ENCODE peak calls at places on chromosome 20, in six cellular contexts. One of them, this sample, is unnamed.

GRCh38 chr20:37920270-37920669 is 17.3 kb downstream of the VSTM2L start:
- DNase-seq in HFF-Myc: no peak
- DNase-seq in cardiac fibroblast: no peak
- DNase-seq in CD4-positive, CD25-positive, alpha-beta regulatory T cell: no peak
- DNase-seq in CD8-positive, alpha-beta T cell: no peak
- DNase-seq in ovary: no peak
- DNase-seq in this sample: no peak

GRCh38 chr20:58231678-58232077 is 3.2 kb upstream of the ANKRD60 start:
- DNase-seq in ovary: no peak
- DNase-seq in CD8-positive, alpha-beta T cell: no peak
- DNase-seq in HFF-Myc: no peak
- DNase-seq in CD4-positive, CD25-positive, alpha-beta regulatory T cell: peak; percentile 16
- DNase-seq in cardiac fibroblast: peak; percentile 44
- DNase-seq in this sample: no peak

GRCh38 chr20:53227523-53227922 is 255.4 kb downstream of the TSHZ2 start:
- DNase-seq in CD8-positive, alpha-beta T cell: no peak
- DNase-seq in cardiac fibroblast: no peak
- DNase-seq in ovary: no peak
- DNase-seq in HFF-Myc: no peak
- DNase-seq in CD4-positive, CD25-positive, alpha-beta regulatory T cell: no peak
- DNase-seq in this sample: no peak

GRCh38 chr20:43459022-43459942 is 1.6 kb downstream of the SRSF6 start:
- DNase-seq in HFF-Myc: no peak
- DNase-seq in ovary: peak; percentile 55
- DNase-seq in CD4-positive, CD25-positive, alpha-beta regulatory T cell: no peak
- DNase-seq in cardiac fibroblast: peak; percentile 38
- DNase-seq in CD8-positive, alpha-beta T cell: no peak
- DNase-seq in this sample: no peak

GRCh38 chr20:7926767-7927166 is 13.5 kb downstream of the HAO1 start:
- DNase-seq in HFF-Myc: peak; percentile 26
- DNase-seq in ovary: no peak
- DNase-seq in CD8-positive, alpha-beta T cell: no peak
- DNase-seq in cardiac fibroblast: peak; percentile 71
- DNase-seq in CD4-positive, CD25-positive, alpha-beta regulatory T cell: no peak
- DNase-seq in this sample: peak; percentile 4

GRCh38 chr20:7754102-7754501 is 186.2 kb downstream of the HAO1 start:
- DNase-seq in cardiac fibroblast: no peak
- DNase-seq in CD8-positive, alpha-beta T cell: no peak
- DNase-seq in CD4-positive, CD25-positive, alpha-beta regulatory T cell: no peak
- DNase-seq in HFF-Myc: no peak
- DNase-seq in ovary: no peak
- DNase-seq in this sample: no peak

GRCh38 chr20:32139947-32140346 is 30.4 kb downstream of the TM9SF4 start:
- DNase-seq in CD4-positive, CD25-positive, alpha-beta regulatory T cell: no peak
- DNase-seq in cardiac fibroblast: no peak
- DNase-seq in CD8-positive, alpha-beta T cell: no peak
- DNase-seq in HFF-Myc: no peak
- DNase-seq in ovary: no peak
- DNase-seq in this sample: no peak

GRCh38 chr20:44111712-44112335 is 75.2 kb downstream of the JPH2 start:
- DNase-seq in CD8-positive, alpha-beta T cell: no peak
- DNase-seq in CD4-positive, CD25-positive, alpha-beta regulatory T cell: no peak
- DNase-seq in HFF-Myc: no peak
- DNase-seq in cardiac fibroblast: peak; percentile 53
- DNase-seq in ovary: no peak
- DNase-seq in this sample: no peak

GRCh38 chr20:53656653-53657288 is 63.1 kb upstream of the ZNF217 start:
- DNase-seq in CD4-positive, CD25-positive, alpha-beta regulatory T cell: no peak
- DNase-seq in CD8-positive, alpha-beta T cell: no peak
- DNase-seq in ovary: no peak
- DNase-seq in HFF-Myc: no peak
- DNase-seq in cardiac fibroblast: peak; percentile 71
- DNase-seq in this sample: peak; percentile 65

GRCh38 chr20:35602851-35603495 is 12.7 kb upstream of the SPAG4 start:
- DNase-seq in CD4-positive, CD25-positive, alpha-beta regulatory T cell: no peak
- DNase-seq in cardiac fibroblast: no peak
- DNase-seq in CD8-positive, alpha-beta T cell: no peak
- DNase-seq in HFF-Myc: no peak
- DNase-seq in ovary: no peak
- DNase-seq in this sample: no peak

GRCh38 chr20:33119725-33120720 is 40.6 kb downstream of the BPIFB4 start:
- DNase-seq in CD8-positive, alpha-beta T cell: no peak
- DNase-seq in cardiac fibroblast: no peak
- DNase-seq in CD4-positive, CD25-positive, alpha-beta regulatory T cell: no peak
- DNase-seq in HFF-Myc: no peak
- DNase-seq in ovary: no peak
- DNase-seq in this sample: no peak

GRCh38 chr20:53177687-53178086 is 205.5 kb downstream of the TSHZ2 start:
- DNase-seq in cardiac fibroblast: no peak
- DNase-seq in HFF-Myc: no peak
- DNase-seq in CD4-positive, CD25-positive, alpha-beta regulatory T cell: no peak
- DNase-seq in ovary: no peak
- DNase-seq in CD8-positive, alpha-beta T cell: no peak
- DNase-seq in this sample: no peak

GRCh38 chr20:40925829-40926228 is 102.8 kb upstream of the TOP1 start:
- DNase-seq in ovary: no peak
- DNase-seq in CD4-positive, CD25-positive, alpha-beta regulatory T cell: no peak
- DNase-seq in cardiac fibroblast: no peak
- DNase-seq in CD8-positive, alpha-beta T cell: no peak
- DNase-seq in HFF-Myc: no peak
- DNase-seq in this sample: no peak

GRCh38 chr20:47821481-47822100 is 36.3 kb upstream of the SULF2 start:
- DNase-seq in cardiac fibroblast: no peak
- DNase-seq in CD4-positive, CD25-positive, alpha-beta regulatory T cell: no peak
- DNase-seq in HFF-Myc: no peak
- DNase-seq in ovary: no peak
- DNase-seq in CD8-positive, alpha-beta T cell: no peak
- DNase-seq in this sample: no peak

GRCh38 chr20:40897177-40897700 is 131.4 kb upstream of the TOP1 start:
- DNase-seq in CD8-positive, alpha-beta T cell: no peak
- DNase-seq in cardiac fibroblast: peak; percentile 26
- DNase-seq in CD4-positive, CD25-positive, alpha-beta regulatory T cell: no peak
- DNase-seq in ovary: no peak
- DNase-seq in HFF-Myc: peak; percentile 61
- DNase-seq in this sample: peak; percentile 35

GRCh38 chr20:54559890-54560289 is 84.5 kb downstream of the DOK5 start:
- DNase-seq in CD8-positive, alpha-beta T cell: no peak
- DNase-seq in ovary: no peak
- DNase-seq in CD4-positive, CD25-positive, alpha-beta regulatory T cell: no peak
- DNase-seq in cardiac fibroblast: no peak
- DNase-seq in HFF-Myc: no peak
- DNase-seq in this sample: no peak

GRCh38 chr20:24787071-24787470 is 162.0 kb upstream of the CST7 start:
- DNase-seq in ovary: no peak
- DNase-seq in HFF-Myc: no peak
- DNase-seq in CD4-positive, CD25-positive, alpha-beta regulatory T cell: no peak
- DNase-seq in CD8-positive, alpha-beta T cell: no peak
- DNase-seq in cardiac fibroblast: no peak
- DNase-seq in this sample: no peak

GRCh38 chr20:24651171-24651972 is 181.9 kb downstream of the SYNDIG1 start:
- DNase-seq in CD4-positive, CD25-positive, alpha-beta regulatory T cell: no peak
- DNase-seq in CD8-positive, alpha-beta T cell: no peak
- DNase-seq in ovary: no peak
- DNase-seq in HFF-Myc: no peak
- DNase-seq in cardiac fibroblast: peak; percentile 60
- DNase-seq in this sample: peak; percentile 91

GRCh38 chr20:37295001-37295400 is 5.5 kb downstream of the MANBAL start:
- DNase-seq in ovary: no peak
- DNase-seq in CD4-positive, CD25-positive, alpha-beta regulatory T cell: no peak
- DNase-seq in cardiac fibroblast: peak; percentile 86
- DNase-seq in HFF-Myc: peak; percentile 98
- DNase-seq in CD8-positive, alpha-beta T cell: no peak
- DNase-seq in this sample: peak; percentile 95

GRCh38 chr20:2693286-2693995 is 861 bp downstream of the EBF4 start:
- DNase-seq in CD4-positive, CD25-positive, alpha-beta regulatory T cell: peak; percentile 39
- DNase-seq in HFF-Myc: no peak
- DNase-seq in ovary: peak; percentile 75
- DNase-seq in cardiac fibroblast: no peak
- DNase-seq in CD8-positive, alpha-beta T cell: peak; percentile 29
- DNase-seq in this sample: no peak

GRCh38 chr20:5145365-5146301 is 18.8 kb downstream of the CDS2 start:
- DNase-seq in ovary: no peak
- DNase-seq in HFF-Myc: no peak
- DNase-seq in cardiac fibroblast: peak; percentile 35
- DNase-seq in CD4-positive, CD25-positive, alpha-beta regulatory T cell: no peak
- DNase-seq in CD8-positive, alpha-beta T cell: no peak
- DNase-seq in this sample: no peak

DNA sequence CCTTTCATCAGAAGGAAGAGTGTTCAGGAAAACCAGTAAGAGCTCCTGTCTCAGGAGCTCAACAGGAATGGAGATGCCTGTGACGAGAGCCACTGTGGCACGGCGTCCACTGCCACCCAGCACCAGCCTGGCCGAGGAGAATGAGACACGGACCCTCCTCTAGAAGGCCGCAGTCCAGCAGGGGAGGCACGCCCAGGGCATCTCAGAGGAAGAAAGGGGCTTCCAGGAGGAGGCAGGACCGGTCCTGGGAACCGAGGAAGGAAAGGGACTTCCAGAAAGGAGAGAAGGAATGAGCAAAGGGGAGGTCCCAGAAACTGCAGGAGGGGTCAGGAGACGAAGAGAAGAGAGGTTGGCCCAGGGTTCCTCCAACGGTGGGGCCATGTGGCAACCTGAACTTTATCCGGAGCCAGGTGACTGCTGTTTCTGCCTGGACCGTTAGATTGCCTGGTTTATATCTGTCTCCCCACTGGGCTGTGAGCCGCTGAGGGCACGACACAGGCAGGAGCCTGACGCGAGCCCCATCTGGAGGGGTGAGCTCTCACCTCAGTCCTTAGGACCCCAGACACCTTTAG is 26.8 kb downstream of the BFSP1 start:
- DNase-seq in CD4-positive, CD25-positive, alpha-beta regulatory T cell: no peak
- DNase-seq in cardiac fibroblast: no peak
- DNase-seq in HFF-Myc: no peak
- DNase-seq in ovary: peak; percentile 42
- DNase-seq in CD8-positive, alpha-beta T cell: no peak
- DNase-seq in this sample: no peak
- H3K4me3 ChIP-seq in CD4-positive, CD25-positive, alpha-beta regulatory T cell: peak overlapping the region; percentile 79
- H3K4me3 ChIP-seq in cardiac fibroblast: peak overlapping the region; percentile 19
- H3K4me3 ChIP-seq in HFF-Myc: no peak overlapping the region
- H3K4me3 ChIP-seq in ovary: peak overlapping the region; percentile 42
- H3K4me3 ChIP-seq in CD8-positive, alpha-beta T cell: no peak overlapping the region
- H3K4me3 ChIP-seq in this sample: peak overlapping the region; percentile 21

GRCh38 chr20:62553838-62554161 is 78.0 kb upstream of the GATA5 start:
- DNase-seq in cardiac fibroblast: no peak
- DNase-seq in CD8-positive, alpha-beta T cell: no peak
- DNase-seq in HFF-Myc: no peak
- DNase-seq in CD4-positive, CD25-positive, alpha-beta regulatory T cell: no peak
- DNase-seq in ovary: no peak
- DNase-seq in this sample: no peak
- H3K4me3 ChIP-seq in cardiac fibroblast: no peak overlapping the region
- H3K4me3 ChIP-seq in CD8-positive, alpha-beta T cell: no peak overlapping the region
- H3K4me3 ChIP-seq in HFF-Myc: no peak overlapping the region
- H3K4me3 ChIP-seq in CD4-positive, CD25-positive, alpha-beta regulatory T cell: no peak overlapping the region
- H3K4me3 ChIP-seq in ovary: no peak overlapping the region
- H3K4me3 ChIP-seq in this sample: no peak overlapping the region

GRCh38 chr20:50464725-50465650 is 45.2 kb upstream of the PTPN1 start:
- DNase-seq in CD8-positive, alpha-beta T cell: no peak
- DNase-seq in cardiac fibroblast: no peak
- DNase-seq in ovary: no peak
- DNase-seq in HFF-Myc: no peak
- DNase-seq in CD4-positive, CD25-positive, alpha-beta regulatory T cell: no peak
- DNase-seq in this sample: no peak

GRCh38 chr20:50460608-50461268 is 49.4 kb upstream of the PTPN1 start:
- DNase-seq in cardiac fibroblast: peak; percentile 88
- DNase-seq in CD8-positive, alpha-beta T cell: peak; percentile 69
- DNase-seq in CD4-positive, CD25-positive, alpha-beta regulatory T cell: peak; percentile 65
- DNase-seq in HFF-Myc: peak; percentile 64
- DNase-seq in ovary: peak; percentile 90
- DNase-seq in this sample: no peak

GRCh38 chr20:50467618-50468373 is 42.4 kb upstream of the PTPN1 start:
- DNase-seq in CD8-positive, alpha-beta T cell: no peak
- DNase-seq in HFF-Myc: no peak
- DNase-seq in cardiac fibroblast: peak; percentile 68
- DNase-seq in ovary: no peak
- DNase-seq in CD4-positive, CD25-positive, alpha-beta regulatory T cell: no peak
- DNase-seq in this sample: no peak

GRCh38 chr20:50462093-50462685 is 48.0 kb upstream of the PTPN1 start:
- DNase-seq in CD4-positive, CD25-positive, alpha-beta regulatory T cell: no peak
- DNase-seq in cardiac fibroblast: peak; percentile 60
- DNase-seq in CD8-positive, alpha-beta T cell: no peak
- DNase-seq in ovary: no peak
- DNase-seq in HFF-Myc: no peak
- DNase-seq in this sample: no peak

DNA sequence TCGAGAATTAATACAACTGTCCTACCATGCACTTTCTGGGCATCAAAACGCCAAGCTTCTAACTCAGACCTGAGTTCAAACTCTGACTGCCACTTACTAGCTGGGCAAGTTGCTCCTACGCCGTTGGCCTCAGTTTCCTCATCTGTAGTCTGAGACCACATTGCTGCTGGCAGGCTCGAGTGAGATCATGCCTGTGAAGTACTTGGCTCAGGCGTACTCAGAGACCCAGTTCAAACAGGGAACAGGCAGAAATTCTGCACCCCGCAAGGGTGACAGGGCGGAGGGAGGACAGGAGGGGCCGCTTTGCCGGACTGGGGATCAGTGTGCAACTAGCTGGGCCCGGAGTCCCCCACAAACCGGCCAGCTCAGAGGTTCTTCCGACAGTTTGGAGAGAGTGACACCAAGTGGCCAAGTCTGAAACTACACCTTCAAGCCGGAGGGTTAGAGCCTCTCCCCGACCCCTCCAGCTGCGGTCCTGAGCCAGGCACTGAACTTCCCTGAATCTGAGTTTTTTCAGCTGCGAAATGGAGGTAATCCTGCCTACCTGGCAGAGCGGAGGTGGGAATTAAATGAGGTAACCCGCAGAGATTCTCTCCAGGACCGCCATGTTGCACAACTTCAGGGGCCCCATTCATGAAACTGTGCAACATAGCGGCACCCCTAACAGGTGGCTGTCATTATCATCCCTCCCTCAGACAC is 46.0 kb upstream of the PTPN1 start:
- DNase-seq in ovary: peak; percentile 76
- DNase-seq in HFF-Myc: no peak
- DNase-seq in CD4-positive, CD25-positive, alpha-beta regulatory T cell: peak; percentile 50
- DNase-seq in cardiac fibroblast: peak; percentile 73
- DNase-seq in CD8-positive, alpha-beta T cell: peak; percentile 49
- DNase-seq in this sample: no peak
- H3K4me3 ChIP-seq in ovary: no peak overlapping the region
- H3K4me3 ChIP-seq in HFF-Myc: no peak overlapping the region
- H3K4me3 ChIP-seq in CD4-positive, CD25-positive, alpha-beta regulatory T cell: no peak overlapping the region
- H3K4me3 ChIP-seq in cardiac fibroblast: no peak overlapping the region
- H3K4me3 ChIP-seq in CD8-positive, alpha-beta T cell: no peak overlapping the region
- H3K4me3 ChIP-seq in this sample: no peak overlapping the region

GRCh38 chr20:63633732-63634131 is 6.8 kb upstream of the GMEB2 start:
- DNase-seq in cardiac fibroblast: no peak
- DNase-seq in CD8-positive, alpha-beta T cell: no peak
- DNase-seq in CD4-positive, CD25-positive, alpha-beta regulatory T cell: no peak
- DNase-seq in HFF-Myc: no peak
- DNase-seq in ovary: no peak
- DNase-seq in this sample: no peak

GRCh38 chr20:63636752-63637633 is 10.1 kb upstream of the GMEB2 start:
- DNase-seq in CD8-positive, alpha-beta T cell: no peak
- DNase-seq in HFF-Myc: no peak
- DNase-seq in CD4-positive, CD25-positive, alpha-beta regulatory T cell: no peak
- DNase-seq in ovary: no peak
- DNase-seq in cardiac fibroblast: no peak
- DNase-seq in this sample: no peak

GRCh38 chr20:63639093-63639860 is 12.4 kb upstream of the GMEB2 start:
- DNase-seq in HFF-Myc: no peak
- DNase-seq in CD8-positive, alpha-beta T cell: peak; percentile 79
- DNase-seq in cardiac fibroblast: no peak
- DNase-seq in ovary: no peak
- DNase-seq in CD4-positive, CD25-positive, alpha-beta regulatory T cell: peak; percentile 81
- DNase-seq in this sample: no peak

GRCh38 chr20:63640086-63640485 is 13.1 kb downstream of the STMN3 start:
- DNase-seq in cardiac fibroblast: no peak
- DNase-seq in HFF-Myc: no peak
- DNase-seq in ovary: peak; percentile 51
- DNase-seq in CD8-positive, alpha-beta T cell: no peak
- DNase-seq in CD4-positive, CD25-positive, alpha-beta regulatory T cell: no peak
- DNase-seq in this sample: no peak

GRCh38 chr20:63635431-63636141 is 8.7 kb upstream of the GMEB2 start:
- DNase-seq in ovary: no peak
- DNase-seq in CD8-positive, alpha-beta T cell: peak; percentile 70
- DNase-seq in HFF-Myc: no peak
- DNase-seq in cardiac fibroblast: no peak
- DNase-seq in CD4-positive, CD25-positive, alpha-beta regulatory T cell: peak; percentile 87
- DNase-seq in this sample: no peak
- H3K4me3 ChIP-seq in ovary: no peak overlapping the region
- H3K4me3 ChIP-seq in CD8-positive, alpha-beta T cell: peak overlapping the region; percentile 34
- H3K4me3 ChIP-seq in HFF-Myc: no peak overlapping the region
- H3K4me3 ChIP-seq in cardiac fibroblast: no peak overlapping the region
- H3K4me3 ChIP-seq in CD4-positive, CD25-positive, alpha-beta regulatory T cell: peak overlapping the region; percentile 73
- H3K4me3 ChIP-seq in this sample: no peak overlapping the region

This sample was measured in AG09309.